ENCODE peak calls at places on chromosomes 1 and 21, in four cellular contexts. F, J, M and Y are unnamed samples.

GRCh38 chr1:227545361-227545760 is 18.0 kb upstream of the ZNF678 start:
- DNase-seq in J (no peak), F (no peak), M (no peak), Y (no peak)

GRCh38 chr1:24970399-24970753 is 40.3 kb upstream of the RUNX3 start:
- DNase-seq in F (no peak), M (peak; percentile 36), J (no peak), Y (no peak)

GRCh38 chr1:175981128-175981527 is 226.0 kb downstream of the COP1 start:
- DNase-seq in M (no peak), J (no peak), F (no peak), Y (no peak)

GRCh38 chr1:78408830-78409229 is 81.9 kb upstream of the PTGFR start:
- DNase-seq in J (no peak), M (no peak), F (no peak), Y (no peak)

GRCh38 chr1:198121058-198121829 is 35.6 kb upstream of the NEK7 start:
- DNase-seq in F (peak; percentile 24), M (peak; percentile 78), J (no peak), Y (no peak)

GRCh38 chr1:170221495-170221894 is 75.7 kb downstream of the NTMT2 start:
- DNase-seq in J (no peak), M (no peak), F (no peak), Y (no peak)

GRCh38 chr1:180933141-180933540 is 20.4 kb downstream of the KIAA1614 start:
- DNase-seq in J (no peak), M (peak; percentile 92), F (no peak), Y (no peak)

GRCh38 chr1:210792703-210793102 is 341.2 kb downstream of the KCNH1 start:
- DNase-seq in J (no peak), F (no peak), M (peak; percentile 5), Y (no peak)

GRCh38 chr1:232725303-232726047 is 79.7 kb upstream of the MAP10 start:
- DNase-seq in J (no peak), M (no peak), F (peak; percentile 13), Y (no peak)

GRCh38 chr1:12436817-12437599 is 181.0 kb downstream of the DHRS3 start:
- DNase-seq in M (peak; percentile 73), J (no peak), F (no peak), Y (no peak)

GRCh38 chr1:3469104-3469848 is 14.8 kb downstream of the ARHGEF16 start:
- DNase-seq in J (no peak), M (no peak), F (no peak), Y (no peak)

GRCh38 chr21:36916718-36917117 is 49.8 kb downstream of the HLCS start:
- DNase-seq in M (no peak), F (no peak), J (no peak), Y (no peak)

GRCh38 chr1:246780264-246780663 is 56.1 kb downstream of the SCCPDH start:
- DNase-seq in F (no peak), M (no peak), J (no peak), Y (no peak)

GRCh38 chr1:192747942-192748341 is 60.9 kb upstream of the RGS2 start:
- DNase-seq in M (no peak), F (no peak), J (peak; percentile 4), Y (no peak)

GRCh38 chr1:55427576-55427975 is 212.4 kb upstream of the USP24 start:
- DNase-seq in F (no peak), M (no peak), J (no peak), Y (no peak)

GRCh38 chr1:47554901-47555300 is 117.1 kb downstream of the FOXD2 start:
- DNase-seq in F (no peak), J (no peak), M (no peak), Y (no peak)

GRCh38 chr21:44255519-44255981 is 6.1 kb downstream of the DNMT3L start:
- DNase-seq in M (no peak), J (no peak), F (no peak), Y (no peak)

GRCh38 chr1:53521900-53522552 is 62.8 kb downstream of the DMRTB1 start:
- DNase-seq in J (no peak), F (no peak), M (no peak), Y (no peak)

GRCh38 chr1:27395441-27396195 is 3.2 kb downstream of the GPR3 start:
- DNase-seq in J (peak; percentile 88), M (peak; percentile 86), F (peak; percentile 68), Y (peak; percentile 77)

GRCh38 chr1:94259635-94260289 is 22.4 kb upstream of the ARHGAP29 start:
- DNase-seq in J (no peak), F (no peak), M (no peak), Y (no peak)

GRCh38 chr1:211625040-211625439 is 46.1 kb upstream of the SLC30A1 start:
- DNase-seq in F (no peak), M (peak; percentile 68), J (peak; percentile 48), Y (peak; percentile 71)

GRCh38 chr1:150511551-150511950 is 3.6 kb downstream of the ECM1 start:
- DNase-seq in J (no peak), M (no peak), F (no peak), Y (no peak)

GRCh38 chr1:160492617-160493016 is 30.4 kb downstream of the SLAMF6 start:
- DNase-seq in M (no peak), J (no peak), F (no peak), Y (no peak)

GRCh38 chr1:236051107-236051885 is 13.6 kb downstream of the NID1 start:
- DNase-seq in M (no peak), J (no peak), F (no peak), Y (no peak)

GRCh38 chr1:94349853-94350252 is 68.3 kb upstream of the ABCD3 start:
- DNase-seq in F (no peak), M (no peak), J (no peak), Y (no peak)

GRCh38 chr1:19066248-19066873 is 109.9 kb upstream of the IFFO2 start:
- DNase-seq in J (no peak), M (no peak), F (no peak), Y (no peak)

GRCh38 chr1:19068639-19069276 is 112.3 kb upstream of the IFFO2 start:
- DNase-seq in J (peak; percentile 80), F (no peak), M (peak; percentile 52), Y (no peak)

GRCh38 chr1:19066874-19067186 is 110.4 kb upstream of the IFFO2 start:
- DNase-seq in J (no peak), F (no peak), M (no peak), Y (no peak)

GRCh38 chr1:19067187-19067911 is 110.9 kb upstream of the IFFO2 start:
- DNase-seq in F (no peak), M (no peak), J (peak; percentile 63), Y (no peak)

DNA sequence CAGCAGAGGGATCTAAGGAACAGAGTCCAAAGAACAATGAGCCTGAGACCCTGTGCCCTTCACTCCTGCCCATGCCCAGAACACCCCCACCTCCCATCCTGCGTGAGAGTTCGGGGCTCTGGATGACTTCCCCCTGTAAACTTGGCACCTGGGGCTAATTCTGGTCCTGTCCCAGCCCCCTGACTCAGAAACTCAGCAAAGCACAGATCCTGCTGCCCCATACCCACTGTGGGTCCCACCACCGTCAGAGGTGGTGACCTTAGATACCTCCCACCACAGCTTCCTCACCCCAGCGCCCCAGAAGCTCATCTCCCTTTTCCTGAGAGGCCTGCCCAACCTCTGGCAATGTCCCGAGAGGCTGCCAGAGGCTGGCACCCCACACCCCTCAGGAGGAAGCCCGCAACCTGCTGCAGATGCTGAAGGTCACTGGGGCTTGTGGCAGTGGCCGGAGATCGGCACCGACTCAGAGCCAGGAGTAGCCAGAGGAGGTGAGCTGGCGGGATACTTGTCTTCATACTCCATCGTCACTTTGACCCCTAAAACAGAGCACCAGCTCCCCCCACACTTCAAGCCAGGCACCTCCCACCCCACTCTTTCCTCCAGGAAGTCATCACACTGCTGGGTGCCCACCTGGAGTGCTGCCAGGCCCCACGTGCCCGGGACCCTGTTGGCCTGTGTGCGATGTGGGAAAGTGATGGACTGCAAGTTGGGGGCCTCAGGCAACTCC is 111.6 kb upstream of the IFFO2 start:
- DNase-seq in J (peak; percentile 53), F (no peak), M (no peak), Y (no peak)
- TF ChIP-seq JUND in J (no peak), F (no peak), M (no peak), Y (no peak)

DNA sequence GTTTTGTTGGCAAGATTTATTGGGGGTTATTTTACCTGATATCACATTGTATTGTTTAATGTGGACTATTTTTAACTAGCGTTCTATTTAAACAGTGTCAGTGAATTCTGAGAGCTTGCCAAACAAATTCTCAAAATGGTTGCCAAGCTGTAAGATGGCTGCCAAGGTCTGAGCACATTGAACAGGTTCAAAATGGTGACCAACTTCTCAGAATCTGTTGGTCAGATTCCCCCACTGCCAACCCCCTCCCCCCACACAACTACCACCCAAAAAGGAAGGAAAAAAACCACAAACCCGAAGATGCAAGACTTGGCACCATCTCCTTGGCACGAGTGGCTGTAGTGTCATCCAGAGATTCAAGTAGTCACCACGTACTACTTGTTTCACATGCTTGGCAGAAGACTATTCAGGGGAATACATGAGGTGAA is 159.1 kb downstream of the NFIA start:
- DNase-seq in J (no peak), F (no peak), M (no peak), Y (peak; percentile 13)
- TF ChIP-seq JUND in J (no peak), F (no peak), M (no peak), Y (no peak)

DNA sequence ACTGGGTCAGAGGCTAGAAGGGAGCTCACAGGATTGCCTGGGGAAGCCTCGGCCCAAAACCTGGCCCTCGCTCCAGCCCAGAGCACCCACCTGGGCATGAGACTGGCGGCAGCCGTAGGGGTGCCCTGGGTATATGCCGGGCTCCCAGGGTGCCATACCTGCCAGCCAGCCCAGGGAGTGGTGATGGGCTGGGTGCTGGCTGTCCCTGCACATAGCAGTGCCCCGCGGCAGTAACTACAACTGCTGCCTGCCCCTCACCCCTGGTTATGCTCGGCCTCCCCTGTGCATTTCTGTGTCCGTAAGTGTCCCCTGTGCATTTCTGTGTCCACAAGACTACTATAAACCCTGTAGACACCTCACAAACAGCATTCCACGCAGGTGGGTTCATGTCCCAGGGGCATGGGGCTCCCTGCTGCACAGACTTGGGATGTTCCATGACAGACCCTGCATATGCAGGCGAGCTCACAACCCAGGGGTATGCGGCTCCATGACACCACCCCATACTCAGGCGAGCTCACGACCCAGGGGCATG is 5.8 kb upstream of the SPATC1L start:
- DNase-seq in J (no peak), M (no peak), F (no peak), Y (no peak)
- TF ChIP-seq JUND in J (no peak), M (no peak), F (no peak), Y (no peak)

GRCh38 chr1:30043731-30044408 is 679.5 kb downstream of the MATN1 start:
- DNase-seq in J (no peak), F (no peak), M (no peak), Y (no peak)

GRCh38 chr1:30041741-30042437 is 681.5 kb downstream of the MATN1 start:
- DNase-seq in M (no peak), F (no peak), J (no peak), Y (no peak)

GRCh38 chr1:30043256-30043655 is 680.1 kb downstream of the MATN1 start:
- DNase-seq in M (no peak), F (no peak), J (no peak), Y (no peak)

GRCh38 chr1:30044745-30045144 is 678.6 kb downstream of the MATN1 start:
- DNase-seq in F (no peak), M (no peak), J (no peak), Y (no peak)

DNA sequence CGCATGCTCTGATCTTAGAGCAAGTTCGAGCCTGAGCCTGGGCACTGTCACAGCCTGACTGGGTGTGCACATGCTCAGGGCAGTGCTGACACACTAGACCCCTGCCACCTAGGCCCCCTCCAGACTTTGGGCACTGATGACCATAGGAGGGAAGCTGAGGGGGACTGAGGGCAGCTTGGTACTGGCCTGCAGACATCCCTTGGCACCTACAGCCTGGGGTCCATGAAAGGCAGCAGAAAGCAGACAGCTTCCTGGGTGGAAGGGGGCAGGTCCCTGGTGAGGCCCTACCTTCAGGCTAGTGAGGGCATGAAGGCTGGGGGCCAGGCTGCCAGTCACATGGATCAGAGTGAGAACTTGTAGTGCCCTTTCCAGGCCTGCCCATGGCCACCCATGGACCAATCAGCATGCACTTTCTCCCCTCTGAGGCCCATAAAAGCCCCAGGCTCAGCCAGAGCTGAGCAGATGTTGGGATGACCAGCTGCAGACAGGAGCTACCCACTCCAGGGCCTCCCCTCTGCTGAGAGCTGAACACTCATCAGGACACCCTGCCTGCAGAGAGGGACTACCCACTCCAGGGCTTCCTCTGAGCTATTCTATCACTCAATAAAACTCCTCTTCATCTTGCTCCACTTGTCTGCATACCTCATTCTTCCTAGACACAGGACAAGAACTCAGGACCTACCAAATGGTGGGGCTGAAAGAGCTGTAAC is 680.8 kb downstream of the MATN1 start:
- DNase-seq in F (no peak), J (no peak), M (no peak), Y (no peak)
- TF ChIP-seq JUND in F (no peak), J (no peak), M (no peak), Y (no peak)